ENCODE peak calls at places on chromosomes 5 and 9, in ten cellular contexts. M is EH; R is choroid plexus epithelial cell; S is WERI-Rb-1; P is activated CD4-positive, alpha-beta T cell treated with anti-CD3 and anti-CD28 coated beads for 24 hours; O is activated T-cell treated with anti-CD3 and anti-CD28 coated beads, Interleukin-2, amount 50 U/mL, for 72 hours; D is dermis blood vessel endothelial cell; B is fibroblast of gingiva; I is activated naive CD4-positive, alpha-beta T cell treated with anti-CD3 and anti-CD28 coated beads, Interleukin-2, amount 10 ng/mL, durations not matched to agents 7 days and 5 days; K is natural killer cell. N is an unnamed sample.

GRCh38 chr9:123434619-123435240 is 78.7 kb downstream of the CRB2 start:
- DNase-seq in B (no peak), R (peak; percentile 12), K (no peak), I (no peak), O (no peak), S (peak; percentile 66), P (no peak), M (peak; percentile 5), D (peak; percentile 6), N (no peak)

GRCh38 chr5:31059889-31060288 is 133.6 kb upstream of the CDH6 start:
- DNase-seq in D (no peak), S (no peak), P (no peak), M (peak; percentile 10), R (peak; percentile 20), I (no peak), O (no peak), B (peak; percentile 78), K (no peak), N (no peak)

GRCh38 chr9:133977421-133978201 is 14.5 kb downstream of the VAV2 start:
- DNase-seq in I (no peak), R (no peak), M (no peak), P (no peak), K (no peak), O (no peak), S (no peak), D (no peak), B (no peak), N (no peak)

GRCh38 chr9:74125916-74126315 is 371.2 kb upstream of the RORB start:
- DNase-seq in R (peak; percentile 5), S (no peak), M (no peak), D (no peak), O (no peak), P (no peak), B (peak; percentile 9), K (no peak), I (no peak), N (no peak)

GRCh38 chr5:93349613-93350012 is 231.4 kb downstream of the NR2F1-AS1 start:
- DNase-seq in I (no peak), M (peak; percentile 80), R (peak; percentile 73), K (no peak), B (no peak), P (no peak), S (no peak), D (peak; percentile 86), O (no peak), N (no peak)

GRCh38 chr5:159240301-159240870 is 22.7 kb upstream of the UBLCP1 start:
- DNase-seq in P (no peak), K (no peak), S (no peak), D (peak; percentile 24), O (no peak), M (peak; percentile 94), R (peak; percentile 68), B (no peak), I (no peak), N (no peak)

GRCh38 chr9:126299706-126300276 is 26.8 kb upstream of the MVB12B start:
- DNase-seq in B (no peak), R (peak; percentile 13), D (no peak), P (no peak), I (no peak), O (no peak), M (no peak), K (no peak), S (no peak), N (no peak)

GRCh38 chr5:81856948-81857928 is 106.3 kb upstream of the SSBP2 start:
- DNase-seq in D (peak; percentile 53), O (no peak), M (no peak), B (peak; percentile 8), P (no peak), K (no peak), I (peak; percentile 24), S (peak; percentile 62), R (peak; percentile 15), N (peak; percentile 32)

GRCh38 chr9:18754537-18754936 is 278.5 kb downstream of the SAXO1 start:
- DNase-seq in D (no peak), P (no peak), O (no peak), R (no peak), K (no peak), S (no peak), I (no peak), M (no peak), B (no peak), N (no peak)

GRCh38 chr5:78537821-78538220 is 110.8 kb downstream of the LHFPL2 start:
- DNase-seq in O (no peak), D (peak; percentile 72), R (peak; percentile 78), M (peak; percentile 67), P (no peak), I (no peak), K (no peak), S (peak; percentile 50), B (peak; percentile 44), N (no peak)

GRCh38 chr5:65027149-65027548 is 258.4 kb downstream of the CWC27 start:
- DNase-seq in P (no peak), M (no peak), I (peak; percentile 26), O (no peak), S (no peak), R (no peak), K (no peak), D (peak; percentile 30), B (no peak), N (peak; percentile 17)

GRCh38 chr9:93181672-93182435 is 2.1 kb upstream of the WNK2 start:
- DNase-seq in R (no peak), O (no peak), I (no peak), M (no peak), P (no peak), S (no peak), B (no peak), K (no peak), D (no peak), N (no peak)

GRCh38 chr9:92100237-92100911 is 14.8 kb downstream of the SPTLC1 start:
- DNase-seq in K (no peak), P (no peak), R (peak; percentile 87), M (peak; percentile 89), O (no peak), S (no peak), I (no peak), D (peak; percentile 73), B (peak; percentile 52), N (no peak)

GRCh38 chr5:116046261-116046660 is 14.0 kb downstream of the ARL14EPL start:
- DNase-seq in M (no peak), D (no peak), B (no peak), P (no peak), O (no peak), I (no peak), S (no peak), K (no peak), R (no peak), N (no peak)

GRCh38 chr5:26553079-26553478 is 485.3 kb downstream of the CDH9 start:
- DNase-seq in R (peak; percentile 25), S (no peak), M (no peak), O (no peak), I (no peak), D (no peak), P (no peak), K (no peak), B (no peak), N (no peak)

GRCh38 chr5:179166886-179167841 is 107.0 kb downstream of the ZNF354C start:
- DNase-seq in K (peak; percentile 69), M (peak; percentile 51), I (peak; percentile 59), D (peak; percentile 31), B (peak; percentile 42), O (peak; percentile 84), P (peak; percentile 64), R (peak; percentile 42), S (peak; percentile 28), N (peak; percentile 36)

GRCh38 chr5:302951-303350 is 18.6 kb upstream of the AHRR start:
- DNase-seq in I (no peak), R (no peak), S (no peak), K (no peak), O (no peak), B (no peak), P (no peak), D (no peak), M (no peak), N (no peak)

GRCh38 chr5:82104872-82105271 is 133.0 kb downstream of the ATG10 start:
- DNase-seq in B (no peak), P (no peak), D (no peak), M (no peak), R (no peak), S (no peak), O (peak; percentile 11), I (no peak), K (no peak), N (no peak)

GRCh38 chr5:150627731-150628545 is 12.5 kb upstream of the SYNPO start:
- DNase-seq in P (no peak), D (no peak), O (no peak), S (no peak), B (no peak), M (peak; percentile 72), K (no peak), I (no peak), R (peak; percentile 78), N (no peak)

GRCh38 chr5:178831049-178831448 is 28.7 kb upstream of the ZNF354B start:
- DNase-seq in S (no peak), P (no peak), B (no peak), I (no peak), M (no peak), K (no peak), R (no peak), O (no peak), D (no peak), N (no peak)

GRCh38 chr9:89597711-89598707 is 6.8 kb upstream of the GADD45G start:
- DNase-seq in R (peak; percentile 80), D (peak; percentile 78), I (peak; percentile 75), B (peak; percentile 42), S (peak; percentile 72), K (no peak), M (peak; percentile 65), P (peak; percentile 44), O (peak; percentile 57), N (peak; percentile 66)

GRCh38 chr9:27247756-27248155 is 49.2 kb downstream of the EQTN start:
- DNase-seq in B (peak; percentile 7), P (no peak), M (peak; percentile 44), R (peak; percentile 75), K (no peak), D (peak; percentile 54), O (no peak), I (peak; percentile 33), S (peak; percentile 43), N (no peak)

GRCh38 chr5:18465833-18466681 is 831.8 kb downstream of the TAF11L14 start:
- DNase-seq in B (no peak), R (peak; percentile 62), K (no peak), O (peak; percentile 41), D (peak; percentile 29), I (peak; percentile 52), P (peak; percentile 9), S (peak; percentile 91), M (peak; percentile 5), N (no peak)

GRCh38 chr5:74895906-74896305 is 29.7 kb upstream of the FAM169A start:
- DNase-seq in S (no peak), I (no peak), D (peak; percentile 72), M (peak; percentile 89), K (no peak), B (peak; percentile 65), R (peak; percentile 24), P (no peak), O (no peak), N (no peak)

GRCh38 chr9:131125038-131125287 is 423 bp upstream of the NUP214 start:
- DNase-seq in M (no peak), O (no peak), D (no peak), S (no peak), K (no peak), B (no peak), R (no peak), I (no peak), P (no peak), N (no peak)

GRCh38 chr9:98380065-98380681 is 124.7 kb upstream of the TBC1D2 start:
- DNase-seq in B (no peak), O (no peak), I (no peak), D (peak; percentile 15), K (no peak), R (peak; percentile 48), M (peak; percentile 85), S (peak; percentile 71), P (no peak), N (no peak)

GRCh38 chr9:125106285-125106893 is 36.9 kb downstream of the SCAI start:
- DNase-seq in D (peak; percentile 17), S (no peak), O (no peak), I (no peak), P (no peak), B (peak; percentile 75), K (no peak), R (peak; percentile 81), M (peak; percentile 78), N (no peak)

N was measured in CD4-positive, CD25-positive, alpha-beta regulatory T cell.